ENCODE peak calls at places on chromosomes 12 and 14, in eight cellular contexts. M is naive thymus-derived CD4-positive, alpha-beta T cell; I is fibroblast of lung; O is astrocyte; Q is Panc1; H is ovary; R is GM23248; D is pancreas. Y is an unnamed sample. For H3K36me3, the result is how much of the 10 kb centered on the place peaks cover.

GRCh38 chr12:109677323-109677722 is 36.3 kb upstream of the FAM222A start:
- DNase-seq in D (no peak), H (no peak), Q (no peak), I (no peak), M (no peak), R (no peak), O (no peak), Y (no peak)

GRCh38 chr12:9870311-9870866 is 1.2 kb upstream of the CLEC2B start:
- DNase-seq in R (peak), D (no peak), H (no peak), O (no peak), Q (no peak), I (peak), M (peak), Y (peak)

GRCh38 chr12:42483534-42483857 is 106.0 kb downstream of the PRICKLE1 start:
- DNase-seq in Q (no peak), I (no peak), R (peak), M (no peak), D (peak), O (no peak), H (peak), Y (no peak)

GRCh38 chr14:23566782-23567185 is 807 bp downstream of the AP1G2 start:
- DNase-seq in M (no peak), D (no peak), I (peak), R (peak), Q (no peak), H (no peak), O (no peak), Y (no peak)

GRCh38 chr12:68373836-68374314 is 41.7 kb upstream of the MDM1 start:
- DNase-seq in O (no peak), M (no peak), H (no peak), I (no peak), D (no peak), Q (no peak), R (no peak), Y (no peak)

GRCh38 chr14:64440494-64440893 is 24.8 kb upstream of the AKAP5 start:
- DNase-seq in R (peak), D (no peak), H (no peak), Q (no peak), O (no peak), M (no peak), I (peak), Y (no peak)

GRCh38 chr14:64766430-64767151 is 62.4 kb downstream of the PLEKHG3 start:
- DNase-seq in I (no peak), O (no peak), H (no peak), D (no peak), M (no peak), Q (no peak), R (no peak), Y (no peak)

GRCh38 chr12:41439134-41439533 is 251.0 kb downstream of the PDZRN4 start:
- DNase-seq in Q (no peak), M (no peak), I (no peak), D (no peak), R (no peak), H (no peak), O (no peak), Y (no peak)

GRCh38 chr14:30445394-30445793 is 113.6 kb upstream of the G2E3 start:
- DNase-seq in R (no peak), Q (no peak), O (no peak), H (no peak), I (no peak), D (no peak), M (no peak), Y (no peak)

GRCh38 chr14:78902010-78902623 is 731.9 kb downstream of the NRXN3 start:
- DNase-seq in D (peak), R (peak), O (peak), M (no peak), I (peak), H (no peak), Q (no peak), Y (no peak)

GRCh38 chr14:72892103-72892878 is 1.6 kb downstream of the DPF3 start:
- DNase-seq in M (peak), Q (no peak), H (peak), D (peak), O (peak), I (peak), R (peak), Y (peak)

GRCh38 chr12:64510687-64511086 is 58.8 kb downstream of the TBK1 start:
- DNase-seq in Q (no peak), I (no peak), R (no peak), H (no peak), O (no peak), M (no peak), D (no peak), Y (no peak)

GRCh38 chr12:15688838-15689237 is 100.3 kb downstream of the EPS8 start:
- DNase-seq in Q (no peak), R (no peak), M (no peak), H (no peak), O (no peak), I (peak), D (no peak), Y (no peak)

DNA sequence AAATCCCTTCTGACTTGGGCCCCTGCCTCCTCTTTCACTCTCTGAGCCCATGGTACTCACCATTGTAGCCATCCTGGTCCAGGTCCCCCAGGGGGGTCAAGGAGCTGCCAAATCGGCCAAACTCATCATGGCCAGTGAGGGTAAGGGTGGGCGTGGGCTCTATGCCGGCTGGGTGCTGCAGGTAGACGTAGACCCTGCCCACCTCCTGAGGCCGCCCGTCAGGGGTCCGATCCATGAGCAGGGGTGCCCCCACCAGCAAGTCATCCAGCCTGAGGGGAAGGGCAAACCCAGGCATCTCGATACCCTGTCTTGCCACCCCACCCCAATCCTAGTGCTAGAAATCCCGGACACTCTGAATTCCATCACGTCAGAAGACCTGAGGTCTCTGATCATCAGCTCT is 14.0 kb downstream of the ITGA5 start:
- DNase-seq in D (no peak), I (no peak), O (no peak), Q (no peak), M (no peak), H (no peak), R (no peak), Y (no peak)
- H3K36me3 ChIP-seq in D (under half), I (half or more), O (half or more), Q (under half), M (under half), H (under half), R (half or more), Y (half or more)

DNA sequence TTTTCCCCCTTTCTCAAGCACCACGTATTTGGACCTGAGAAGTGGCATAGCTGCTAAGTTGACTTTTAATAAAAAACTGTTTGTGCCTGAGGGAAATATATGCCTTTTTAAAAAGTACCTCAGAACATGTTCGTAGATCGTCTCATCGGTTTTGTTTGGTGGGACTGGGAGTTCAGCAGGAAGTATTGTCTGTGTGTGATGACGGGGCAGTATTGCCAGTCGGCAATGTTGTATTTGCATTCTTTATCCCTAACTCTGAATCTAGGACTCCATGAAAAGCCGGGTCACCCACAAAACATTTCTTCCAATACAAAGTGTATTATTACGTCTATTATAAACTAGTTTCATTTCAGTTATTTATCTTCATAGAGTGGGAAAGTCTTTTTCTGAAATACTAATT is 19.7 kb upstream of the FGD4 start:
- DNase-seq in I (no peak), D (no peak), R (no peak), O (no peak), Q (no peak), M (no peak), H (no peak), Y (no peak)
- H3K4me3 ChIP-seq in I (no peak), D (no peak), R (no peak), O (no peak), Q (no peak), M (no peak), H (no peak), Y (no peak)

GRCh38 chr12:6212086-6212485 is 11.9 kb downstream of the CD9 start:
- DNase-seq in I (no peak), D (no peak), O (no peak), Q (no peak), M (no peak), H (no peak), R (peak), Y (no peak)
- H3K36me3 ChIP-seq in I (under half), D (under half), O (under half), Q (under half), M (under half), H (under half), R (under half), Y (under half)

DNA sequence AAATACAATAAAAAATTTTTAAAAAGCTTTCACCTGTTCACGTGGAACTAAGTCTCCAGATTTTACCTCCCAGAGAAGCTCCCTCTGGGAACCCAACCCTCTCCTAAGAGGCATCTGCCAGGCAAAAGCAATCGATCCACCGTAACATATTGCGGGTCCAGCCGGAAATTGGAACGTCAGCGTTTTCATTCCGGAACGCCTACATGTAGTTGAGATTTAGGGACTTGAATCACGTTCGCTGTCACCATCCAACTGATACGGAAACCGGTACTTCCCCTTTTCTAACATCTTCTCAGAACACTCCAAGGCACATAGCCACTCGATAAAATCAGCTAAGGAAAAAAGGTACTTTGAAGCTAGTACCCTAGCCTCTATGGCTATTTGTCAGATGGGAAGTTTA is 70.3 kb downstream of the COX16 start:
- DNase-seq in I (no peak), Q (no peak), O (no peak), D (no peak), R (no peak), H (no peak), M (peak), Y (no peak)
- H3K4me3 ChIP-seq in I (no peak), Q (no peak), O (no peak), D (no peak), R (no peak), H (no peak), M (no peak), Y (no peak)

GRCh38 chr14:105465209-105466031 is 9.2 kb upstream of the CRIP2 start:
- DNase-seq in O (no peak), M (no peak), I (no peak), R (no peak), Q (no peak), D (no peak), H (no peak), Y (no peak)
- H3K36me3 ChIP-seq in O (under half), M (under half), I (under half), R (under half), Q (under half), D (under half), H (under half), Y (half or more)

GRCh38 chr12:91327136-91327535 is 144.5 kb upstream of the DCN start:
- DNase-seq in H (no peak), D (no peak), I (peak), Q (no peak), R (peak), O (no peak), M (no peak), Y (no peak)
- H3K4me3 ChIP-seq in H (no peak), D (no peak), I (no peak), Q (no peak), R (peak), O (no peak), M (no peak), Y (no peak)

DNA sequence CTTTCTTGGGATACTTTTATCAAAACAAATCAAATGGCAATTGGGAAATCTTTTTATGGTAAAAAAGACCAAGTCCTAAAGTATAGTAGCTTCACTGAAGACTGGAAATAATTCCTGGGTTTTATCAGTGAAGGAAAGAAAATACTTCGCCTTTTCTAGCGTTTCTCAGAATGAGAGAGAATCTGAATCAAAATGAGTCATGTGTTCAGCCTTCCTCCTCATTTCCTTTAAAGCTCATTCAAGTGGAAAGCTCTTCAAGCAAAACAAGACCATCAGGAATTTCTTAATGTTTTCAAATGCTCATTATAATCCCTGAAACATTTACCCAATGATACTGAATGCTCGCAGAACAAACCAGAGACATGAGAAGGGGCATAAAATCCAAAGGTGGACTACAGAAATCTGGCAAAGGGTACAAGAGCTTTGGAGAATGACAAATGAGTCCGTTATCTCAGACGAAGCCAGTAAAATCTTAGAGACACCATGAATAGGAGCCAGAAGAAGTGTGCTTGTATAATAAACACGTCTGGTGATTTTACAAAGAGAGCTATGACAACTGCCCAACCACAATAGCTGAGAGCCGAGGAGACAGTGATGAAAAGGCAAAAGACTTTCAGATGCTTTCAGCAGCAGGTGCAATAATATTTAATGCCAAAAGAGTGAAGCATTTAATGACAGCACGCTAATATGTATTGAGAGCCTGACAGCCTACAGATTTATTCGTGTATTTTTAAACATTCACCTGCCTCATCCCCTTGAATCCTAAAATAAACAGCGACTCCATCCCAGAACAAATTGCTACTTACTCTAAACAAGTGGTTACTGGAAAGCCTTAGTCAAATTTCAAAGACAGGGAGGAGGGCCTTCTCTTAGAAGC is 19.1 kb downstream of the SPRING1 start:
- DNase-seq in R (peak), M (no peak), H (no peak), I (peak), D (no peak), O (peak), Q (no peak), Y (peak)
- H3K36me3 ChIP-seq in R (under half), M (under half), H (under half), I (under half), D (under half), O (under half), Q (under half), Y (under half)

GRCh38 chr12:95673576-95673975 is 117.0 kb downstream of the NTN4 start:
- DNase-seq in O (no peak), Q (no peak), R (no peak), M (no peak), H (no peak), D (no peak), I (no peak), Y (no peak)

GRCh38 chr12:95674088-95674595 is 116.4 kb downstream of the NTN4 start:
- DNase-seq in M (no peak), Q (no peak), H (no peak), I (no peak), D (no peak), R (no peak), O (no peak), Y (peak)

GRCh38 chr12:95671265-95671664 is 119.3 kb downstream of the NTN4 start:
- DNase-seq in M (no peak), O (no peak), I (no peak), Q (no peak), D (no peak), H (no peak), R (no peak), Y (no peak)

GRCh38 chr12:95672166-95672565 is 118.4 kb downstream of the NTN4 start:
- DNase-seq in I (no peak), H (no peak), Q (no peak), D (no peak), R (no peak), M (no peak), O (no peak), Y (no peak)

DNA sequence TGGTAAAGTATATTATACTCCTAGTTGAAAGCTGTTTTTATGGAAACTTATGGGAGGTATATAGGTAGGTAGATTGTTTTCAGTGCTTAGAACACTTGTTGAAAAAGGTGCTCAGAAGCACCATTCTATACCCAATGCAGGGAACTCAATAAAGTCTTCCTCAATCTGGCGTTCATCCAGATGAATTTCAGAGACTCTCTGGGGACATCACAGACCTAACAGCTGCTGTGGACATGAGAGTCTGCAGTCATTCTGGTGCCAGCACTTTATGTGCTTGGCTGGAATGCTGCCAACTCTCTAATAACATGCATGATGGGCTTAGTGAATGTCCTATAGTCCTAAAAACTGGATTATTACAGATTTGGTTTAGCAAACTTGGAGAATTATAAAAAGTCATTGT is 115.9 kb downstream of the NTN4 start:
- DNase-seq in D (no peak), O (no peak), I (peak), H (no peak), Q (no peak), R (peak), M (no peak), Y (peak)
- H3K4me3 ChIP-seq in D (no peak), O (no peak), I (no peak), H (no peak), Q (no peak), R (no peak), M (no peak), Y (no peak)